ENCODE peak calls at places on chromosome 12, in six cellular contexts. X is activated naive CD8-positive, alpha-beta T cell treated with anti-CD3 and anti-CD28 coated beads, Interleukin-2, amount 50 U/mL, for 16 hours; H is activated T-helper 1 cell treated with Interleukin-2 at 50 U/mL for 16 hours; F is Peyer's patch; O is astrocyte of the spinal cord; D is pancreas. T is an unnamed sample.

GRCh38 chr12:79573820-79574219 is 116.9 kb downstream of the PAWR start:
- DNase-seq in O (no peak), D (no peak), H (no peak), X (no peak), F (no peak), T (no peak)

GRCh38 chr12:63306476-63306875 is 155.5 kb upstream of the AVPR1A start:
- DNase-seq in O (no peak), X (no peak), D (no peak), F (no peak), H (no peak), T (no peak)

GRCh38 chr12:4909734-4910501 is at the start of gene KCNA1:
- DNase-seq in O (no peak), D (no peak), F (no peak), H (no peak), X (no peak), T (no peak)

GRCh38 chr12:11762723-11763326 is 113.4 kb downstream of the ETV6 start:
- DNase-seq in X (no peak), O (no peak), H (no peak), F (peak), D (no peak), T (no peak)

GRCh38 chr12:91189526-91189925 is 6.9 kb upstream of the DCN start:
- DNase-seq in D (no peak), H (no peak), F (no peak), X (no peak), O (peak), T (no peak)

GRCh38 chr12:106128526-106129430 is 10.0 kb downstream of the NUAK1 start:
- DNase-seq in H (no peak), F (no peak), O (no peak), X (no peak), D (no peak), T (no peak)

GRCh38 chr12:15532364-15532977 is 210.2 kb downstream of the PTPRO start:
- DNase-seq in X (no peak), F (peak), O (peak), H (peak), D (no peak), T (no peak)

GRCh38 chr12:120367252-120367923 is 1.6 kb downstream of the MSI1 start:
- DNase-seq in X (no peak), D (peak), H (no peak), F (no peak), O (no peak), T (no peak)

GRCh38 chr12:123720141-123720814 is 8.1 kb downstream of the ATP6V0A2 start:
- DNase-seq in D (no peak), F (no peak), H (no peak), X (no peak), O (no peak), T (no peak)

GRCh38 chr12:3677609-3678008 is 75.3 kb downstream of the CRACR2A start:
- DNase-seq in H (no peak), F (no peak), O (no peak), D (no peak), X (no peak), T (no peak)

GRCh38 chr12:102459314-102459713 is 21.0 kb downstream of the IGF1 start:
- DNase-seq in O (no peak), D (no peak), F (no peak), H (no peak), X (no peak), T (no peak)

GRCh38 chr12:52391618-52392002 is 6.2 kb upstream of the KRT84 start:
- DNase-seq in D (peak), H (no peak), F (no peak), O (no peak), X (no peak), T (no peak)

T was measured in stimulated activated CD8-positive, alpha-beta memory T cell treated with anti-CD3 and anti-CD28 coated beads, Interleukin-7, amount 100 ng/mL, for 1 hour.